ENCODE peak calls at places on chromosomes 6 and 20, in ten cellular contexts. Q is HepG2, J is Calu3, O is fibroblast of the aortic adventitia, M is HFFc6, H is brain microvascular endothelial cell, Y is neural progenitor cell, F is HFF-Myc, I is ovary, A is MCF 10A. R is an unnamed sample.

GRCh38 chr6:157648561-157648960 is 174.5 kb upstream of the SNX9 start:
- DNase-seq in I (no peak), O (no peak), A (peak; percentile 51), H (no peak), Y (no peak), Q (no peak), M (peak; percentile 11), J (no peak), F (no peak), R (no peak)

GRCh38 chr6:32852018-32852843 is 1.3 kb downstream of the TAP1 start:
- DNase-seq in A (peak; percentile 15), Q (no peak), F (no peak), H (no peak), M (no peak), I (peak; percentile 40), J (peak; percentile 23), Y (no peak), O (peak; percentile 20), R (no peak)

GRCh38 chr6:164130151-164130550 is 715.6 kb downstream of the QKI start:
- DNase-seq in I (no peak), H (no peak), Q (no peak), M (no peak), A (peak; percentile 11), F (no peak), Y (no peak), O (no peak), J (no peak), R (no peak)

GRCh38 chr6:143694560-143694959 is 16.8 kb downstream of the PHACTR2 start:
- DNase-seq in J (no peak), Y (no peak), A (peak; percentile 37), O (no peak), I (no peak), F (no peak), H (no peak), Q (no peak), M (peak; percentile 19), R (no peak)

GRCh38 chr6:135901776-135902524 is 50.4 kb downstream of the PDE7B start:
- DNase-seq in J (no peak), M (peak; percentile 48), I (peak; percentile 73), A (peak; percentile 87), Q (no peak), O (peak; percentile 97), F (peak; percentile 65), H (peak; percentile 79), Y (no peak), R (no peak)

GRCh38 chr6:15508363-15509330 is 154.2 kb downstream of the DTNBP1 start:
- DNase-seq in O (no peak), I (no peak), A (no peak), J (no peak), H (no peak), Q (no peak), F (no peak), M (no peak), Y (no peak), R (no peak)

GRCh38 chr6:35713426-35713825 is 23.4 kb upstream of the ARMC12 start:
- DNase-seq in A (no peak), J (no peak), I (no peak), H (no peak), F (no peak), Y (no peak), M (no peak), O (no peak), Q (no peak), R (peak; percentile 22)

GRCh38 chr6:163314791-163315404 is 99.6 kb upstream of the QKI start:
- DNase-seq in M (no peak), A (no peak), F (no peak), I (no peak), J (no peak), O (no peak), H (no peak), Y (no peak), Q (no peak), R (no peak)

GRCh38 chr6:82611751-82612150 is 248.1 kb downstream of the TPBG start:
- DNase-seq in A (no peak), Y (no peak), H (no peak), F (no peak), O (no peak), J (no peak), I (no peak), Q (no peak), M (no peak), R (no peak)

GRCh38 chr6:2738373-2738979 is 12.2 kb downstream of the MYLK4 start:
- DNase-seq in Y (peak; percentile 78), J (peak; percentile 64), A (peak; percentile 52), H (peak; percentile 66), F (peak; percentile 37), I (peak; percentile 30), M (peak; percentile 50), Q (peak; percentile 47), O (peak; percentile 77), R (peak; percentile 39)

GRCh38 chr20:56752274-56752673 is 123.2 kb downstream of the TFAP2C start:
- DNase-seq in O (no peak), H (no peak), J (no peak), M (no peak), I (no peak), A (peak; percentile 9), Y (no peak), Q (no peak), F (no peak), R (no peak)

GRCh38 chr6:138945354-138945753 is 42.7 kb downstream of the REPS1 start:
- DNase-seq in H (no peak), J (peak; percentile 4), Q (peak; percentile 13), M (no peak), F (no peak), O (no peak), A (no peak), I (no peak), Y (no peak), R (no peak)
- TF ChIP-seq CTCF in H (peak; percentile 36), J (no peak), Q (no peak), M (peak; percentile 50), F (no peak), O (peak; percentile 18), A (peak; percentile 15), I (no peak), Y (peak; percentile 36), R (no peak)

GRCh38 chr20:11608736-11609135 is 309.0 kb upstream of the BTBD3 start:
- DNase-seq in I (no peak), F (no peak), H (no peak), J (no peak), O (no peak), Q (no peak), M (no peak), A (no peak), Y (no peak), R (no peak)

GRCh38 chr20:11604339-11604738 is 313.4 kb upstream of the BTBD3 start:
- DNase-seq in Q (no peak), Y (no peak), I (no peak), M (no peak), H (no peak), A (no peak), J (no peak), O (no peak), F (no peak), R (no peak)

DNA sequence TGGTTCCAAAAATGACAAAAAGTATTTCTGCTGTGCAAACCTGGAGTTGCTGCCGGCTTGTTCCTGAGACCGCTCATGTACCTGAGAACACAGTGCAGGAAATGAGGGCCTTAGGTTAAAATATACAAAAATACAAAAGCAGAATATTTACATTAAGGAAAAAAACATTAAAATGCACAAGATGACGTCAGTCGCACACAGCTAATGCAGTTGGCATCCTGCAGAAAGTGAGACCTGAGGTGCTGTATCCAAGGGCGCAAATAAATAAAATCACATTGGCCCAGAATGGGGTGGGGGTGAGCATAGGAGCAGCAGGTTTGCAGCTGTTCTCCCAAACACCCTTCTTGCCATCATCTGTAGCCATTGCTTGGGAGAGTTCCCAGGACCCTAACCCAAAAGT is 310.6 kb upstream of the BTBD3 start:
- DNase-seq in Q (no peak), I (no peak), O (no peak), A (no peak), J (no peak), H (no peak), M (no peak), Y (no peak), F (no peak), R (no peak)
- TF ChIP-seq CTCF in Q (no peak), I (no peak), O (no peak), A (no peak), J (no peak), H (no peak), M (no peak), Y (no peak), F (no peak), R (no peak)

GRCh38 chr20:23856736-23857135 is 22.8 kb downstream of the CST5 start:
- DNase-seq in M (no peak), A (no peak), H (no peak), Y (no peak), F (no peak), I (no peak), O (no peak), J (no peak), Q (no peak), R (no peak)
- TF ChIP-seq CTCF in M (no peak), A (no peak), H (no peak), Y (no peak), F (no peak), I (no peak), O (no peak), J (no peak), Q (no peak), R (no peak)

GRCh38 chr6:30175765-30176164 is 12.4 kb downstream of the TRIM15 start:
- DNase-seq in O (no peak), Q (no peak), I (no peak), H (no peak), M (no peak), A (no peak), F (no peak), J (no peak), Y (no peak), R (no peak)

GRCh38 chr6:30169658-30170614 is 6.6 kb downstream of the TRIM15 start:
- DNase-seq in F (peak; percentile 32), A (peak; percentile 63), Q (peak; percentile 68), M (peak; percentile 36), O (peak; percentile 79), Y (peak; percentile 57), I (no peak), H (peak; percentile 47), J (peak; percentile 46), R (peak; percentile 66)

GRCh38 chr6:30167101-30167500 is 3.8 kb downstream of the TRIM15 start:
- DNase-seq in O (no peak), Y (no peak), A (no peak), I (no peak), H (no peak), Q (no peak), J (no peak), F (no peak), M (no peak), R (no peak)

DNA sequence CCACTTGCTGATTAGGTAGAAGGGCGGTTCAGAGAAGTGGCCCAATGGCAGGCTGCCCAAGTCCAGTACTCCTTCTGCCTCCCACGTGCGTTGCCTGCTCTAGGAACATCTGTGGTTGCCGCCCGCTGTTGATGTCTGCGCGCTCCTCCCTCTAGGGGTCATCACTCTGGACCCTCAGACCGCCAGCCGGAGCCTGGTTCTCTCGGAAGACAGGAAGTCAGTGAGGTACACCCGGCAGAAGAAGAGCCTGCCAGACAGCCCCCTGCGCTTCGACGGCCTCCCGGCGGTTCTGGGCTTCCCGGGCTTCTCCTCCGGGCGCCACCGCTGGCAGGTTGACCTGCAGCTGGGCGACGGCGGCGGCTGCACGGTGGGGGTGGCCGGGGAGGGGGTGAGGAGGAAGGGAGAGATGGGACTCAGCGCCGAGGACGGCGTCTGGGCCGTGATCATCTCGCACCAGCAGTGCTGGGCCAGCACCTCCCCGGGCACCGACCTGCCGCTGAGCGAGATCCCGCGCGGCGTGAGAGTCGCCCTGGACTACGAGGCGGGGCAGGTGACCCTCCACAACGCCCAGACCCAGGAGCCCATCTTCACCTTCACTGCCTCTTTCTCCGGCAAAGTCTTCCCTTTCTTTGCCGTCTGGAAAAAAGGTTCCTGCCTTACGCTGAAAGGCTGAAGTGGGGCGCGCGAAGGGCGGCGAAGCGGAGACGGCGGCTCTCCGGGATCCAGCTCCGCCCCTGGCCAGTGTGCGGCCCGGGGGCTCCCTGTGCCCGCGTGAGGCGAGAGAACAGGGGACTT is 8.5 kb downstream of the TRIM15 start:
- DNase-seq in A (no peak), H (peak; percentile 14), M (no peak), O (peak; percentile 8), J (no peak), Q (no peak), Y (peak; percentile 79), I (no peak), F (no peak), R (no peak)
- TF ChIP-seq CTCF in A (no peak), H (no peak), M (peak; percentile 10), O (no peak), J (no peak), Q (no peak), Y (peak; percentile 40), I (no peak), F (peak; percentile 14), R (no peak)

R was measured in GM10248.